ENCODE peak calls at places on chromosomes 4 and X, in eight cellular contexts. O is H9, U is DND-41, P is fibroblast of lung, Z is PC-3, R is GM23248, L is IMR-90, I is kidney. Y is an unnamed sample.

GRCh38 chr4:108702960-108703359 is 52.6 kb downstream of the OSTC start:
- DNase-seq in L (no peak), Z (no peak), R (no peak), U (peak; percentile 30), P (no peak), I (no peak), O (no peak), Y (no peak)

GRCh38 chrX:129461801-129462456 is 61.4 kb downstream of the SMARCA1 start:
- DNase-seq in U (no peak), P (no peak), I (no peak), L (no peak), O (no peak), R (no peak), Z (no peak), Y (no peak)

GRCh38 chr4:106690487-106690886 is 321.9 kb upstream of the GIMD1 start:
- DNase-seq in O (no peak), U (peak; percentile 32), I (no peak), L (peak; percentile 34), R (peak; percentile 76), Z (peak; percentile 66), P (peak; percentile 28), Y (peak; percentile 77)

GRCh38 chrX:47483310-47484268 is 567 bp upstream of the ZNF41 start:
- DNase-seq in P (peak; percentile 33), O (no peak), L (peak; percentile 30), Z (peak; percentile 25), U (no peak), R (peak; percentile 60), I (no peak), Y (peak; percentile 12)

GRCh38 chr4:26885912-26886274 is 25.3 kb downstream of the STIM2 start:
- DNase-seq in I (no peak), L (no peak), Z (no peak), R (no peak), O (no peak), P (no peak), U (peak; percentile 49), Y (no peak)

GRCh38 chrX:72048515-72049455 is 82.9 kb downstream of the RTL5 start:
- DNase-seq in P (no peak), R (no peak), Z (peak; percentile 10), O (no peak), U (peak; percentile 4), I (no peak), L (no peak), Y (no peak)

GRCh38 chr4:151990201-151990600 is 229.4 kb upstream of the GATB start:
- DNase-seq in I (no peak), P (no peak), R (peak; percentile 83), Z (peak; percentile 95), L (peak; percentile 41), O (no peak), U (no peak), Y (peak; percentile 91)

GRCh38 chr4:1802151-1802715 is 9.1 kb downstream of the FGFR3 start:
- DNase-seq in O (no peak), U (no peak), R (peak; percentile 76), P (peak; percentile 38), I (no peak), Z (no peak), L (no peak), Y (no peak)

GRCh38 chrX:150873616-150874015 is 24.9 kb downstream of the CD99L2 start:
- DNase-seq in P (peak; percentile 3), I (no peak), L (peak; percentile 44), Z (peak; percentile 63), R (peak; percentile 41), O (no peak), U (no peak), Y (peak; percentile 47)

GRCh38 chr4:186260117-186260503 is 5.9 kb upstream of the F11 start:
- DNase-seq in L (no peak), P (no peak), U (no peak), I (no peak), Z (no peak), O (no peak), R (no peak), Y (no peak)

GRCh38 chrX:149286940-149287349 is 218.2 kb downstream of the IDS start:
- DNase-seq in U (peak; percentile 62), O (peak; percentile 54), I (no peak), L (peak; percentile 31), P (peak; percentile 55), R (peak; percentile 39), Z (peak; percentile 52), Y (peak; percentile 33)

GRCh38 chr4:16026155-16026761 is 57.6 kb downstream of the PROM1 start:
- DNase-seq in O (no peak), R (peak; percentile 62), Z (peak; percentile 78), U (peak; percentile 26), I (no peak), P (peak; percentile 74), L (peak; percentile 61), Y (peak; percentile 32)

GRCh38 chrX:98405376-98405775 is 1521.7 kb downstream of the RPA4 start:
- DNase-seq in Z (peak; percentile 8), R (no peak), O (no peak), I (no peak), P (peak; percentile 30), L (no peak), U (no peak), Y (no peak)

GRCh38 chr4:2172161-2172560 is 69.8 kb downstream of the HAUS3 start:
- DNase-seq in Z (no peak), R (no peak), I (no peak), O (no peak), L (no peak), U (no peak), P (no peak), Y (no peak)

GRCh38 chrX:25009407-25009806 is 6.4 kb downstream of the ARX start:
- DNase-seq in O (no peak), R (no peak), I (no peak), P (no peak), Z (no peak), U (no peak), L (no peak), Y (no peak)

GRCh38 chr4:145732416-145732815 is 52.5 kb downstream of the C4orf51 start:
- DNase-seq in P (no peak), Z (peak; percentile 15), L (no peak), U (no peak), I (no peak), R (peak; percentile 30), O (no peak), Y (no peak)
- H3K9ac ChIP-seq in P (peak overlapping the region; percentile 63), Z (peak overlapping the region; percentile 72), L (peak overlapping the region; percentile 57), U (peak overlapping the region; percentile 52), I (peak overlapping the region; percentile 55), R (peak overlapping the region; percentile 95), O (peak overlapping the region; percentile 69), Y (peak overlapping the region; percentile 77)

DNA sequence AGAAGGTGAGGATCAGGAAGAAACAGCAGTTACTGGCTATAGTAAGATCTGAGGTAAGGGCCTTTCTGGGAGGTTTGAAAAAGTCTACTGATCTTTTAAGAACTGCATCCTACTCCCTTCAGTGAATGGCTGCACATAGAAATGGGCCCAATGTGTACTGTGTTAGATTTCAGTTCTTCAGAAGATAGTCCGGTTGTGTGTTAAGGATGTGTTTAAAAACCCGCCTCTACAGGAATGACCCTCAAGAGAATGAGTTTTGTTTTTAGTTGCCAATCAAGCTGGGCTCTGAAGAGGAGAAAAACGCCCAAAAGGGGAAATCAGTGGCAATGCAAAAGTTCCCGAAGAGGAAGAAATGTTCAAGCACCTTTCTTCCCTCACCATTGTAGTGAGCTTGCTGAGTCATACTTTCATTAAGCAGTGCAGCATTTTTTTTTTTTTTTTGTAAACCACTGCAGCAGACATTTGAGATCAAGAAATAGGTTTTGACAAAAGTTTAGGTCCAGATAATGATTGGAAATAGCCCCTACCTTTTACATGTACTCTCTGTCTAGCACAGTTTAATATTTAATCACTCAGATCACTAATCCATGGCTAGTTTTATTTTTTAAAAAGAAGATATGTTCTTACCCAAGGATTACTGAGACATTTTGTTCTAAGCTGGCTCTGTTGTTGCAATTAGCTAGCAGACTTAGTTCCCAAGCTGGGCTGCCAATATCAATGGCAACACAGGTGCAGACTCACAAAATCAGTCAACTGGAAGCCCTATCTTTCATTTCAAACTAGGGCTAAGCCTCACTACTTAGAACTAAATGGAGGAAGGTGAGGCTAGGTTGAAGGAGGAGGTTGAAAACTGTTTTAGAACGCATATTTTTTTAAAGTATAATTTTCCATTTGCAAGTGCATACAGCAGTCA is 7.0 kb upstream of the TRPC5OS start:
- DNase-seq in R (peak; percentile 31), U (no peak), I (no peak), O (no peak), P (no peak), Z (peak; percentile 9), L (peak; percentile 13), Y (peak; percentile 3)
- H3K9ac ChIP-seq in R (no peak overlapping the region), U (no peak overlapping the region), I (no peak overlapping the region), O (no peak overlapping the region), P (no peak overlapping the region), Z (no peak overlapping the region), L (no peak overlapping the region), Y (no peak overlapping the region)

DNA sequence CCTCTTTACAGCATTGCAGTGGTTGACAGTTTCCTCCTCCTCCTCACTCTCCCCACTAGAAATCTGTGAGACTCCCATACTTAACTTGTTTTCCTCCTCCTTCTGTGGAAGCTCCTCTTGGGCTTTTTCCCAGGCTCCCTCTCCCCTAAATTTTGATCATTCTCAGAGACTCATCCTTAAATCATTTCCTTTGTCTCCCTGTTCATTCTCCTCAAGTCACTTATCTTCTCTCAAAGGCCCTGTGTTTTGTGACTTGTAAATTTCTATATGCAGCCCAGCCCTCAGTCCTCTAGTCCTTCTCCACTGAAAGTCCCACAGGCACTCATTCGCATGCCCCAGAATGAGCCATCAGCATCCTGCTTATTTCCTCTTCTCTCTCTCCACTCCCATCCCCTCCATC is 171.8 kb downstream of the SOWAHB start:
- DNase-seq in O (no peak), R (peak; percentile 59), P (no peak), U (no peak), L (peak; percentile 58), Z (no peak), I (no peak), Y (no peak)
- H3K9ac ChIP-seq in O (no peak overlapping the region), R (peak overlapping the region; percentile 43), P (no peak overlapping the region), U (no peak overlapping the region), L (peak overlapping the region; percentile 48), Z (no peak overlapping the region), I (no peak overlapping the region), Y (no peak overlapping the region)

GRCh38 chrX:77785400-77785745 is 643 bp downstream of the ATRX start:
- DNase-seq in Z (peak; percentile 30), U (no peak), P (peak; percentile 46), O (peak; percentile 32), R (peak; percentile 45), I (no peak), L (peak; percentile 8), Y (peak; percentile 16)

GRCh38 chrX:77788050-77788449 is 2.0 kb upstream of the ATRX start:
- DNase-seq in L (peak; percentile 14), O (no peak), U (peak; percentile 16), R (no peak), P (peak; percentile 44), I (no peak), Z (no peak), Y (no peak)

DNA sequence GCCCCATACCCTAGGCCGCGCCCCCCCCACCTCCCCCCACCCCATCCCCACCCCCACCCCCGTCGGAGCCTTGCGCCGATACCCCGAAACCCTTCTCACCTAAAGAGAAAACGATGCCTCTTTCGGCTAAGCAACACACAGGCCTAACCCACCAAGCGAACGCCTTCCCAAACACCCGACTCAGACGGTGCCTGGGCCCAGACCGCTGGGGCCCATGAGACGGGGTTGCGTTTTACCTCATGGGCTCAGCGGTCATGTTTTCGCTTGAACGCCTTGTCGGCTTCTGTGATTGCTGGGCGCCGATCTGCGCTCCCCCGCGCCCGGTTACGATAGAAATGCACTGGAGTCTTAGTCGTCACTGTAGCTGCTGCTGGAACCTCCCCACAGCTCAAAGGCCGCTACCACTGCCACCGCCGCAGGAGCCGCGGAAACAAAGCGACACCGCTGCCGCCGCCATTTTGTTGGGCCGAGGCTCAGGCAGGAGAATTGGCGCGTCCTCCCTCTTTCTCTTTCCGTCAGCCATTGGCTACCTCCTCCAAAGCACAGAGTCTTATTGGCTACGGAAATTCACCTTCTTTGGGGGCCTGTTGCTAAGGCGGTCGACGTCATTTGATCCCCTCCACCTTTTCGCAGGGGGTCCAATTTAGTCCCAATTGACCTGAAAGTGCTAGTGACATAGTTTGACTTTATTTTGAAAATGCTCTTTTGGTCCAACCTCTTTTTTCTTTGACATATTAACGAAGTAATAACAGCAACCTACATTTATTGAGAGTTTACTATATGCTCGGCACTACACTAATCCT is at the start of gene ATRX:
- DNase-seq in Z (peak; percentile 81), I (peak; percentile 85), U (peak; percentile 83), L (peak; percentile 79), P (peak; percentile 82), O (peak; percentile 80), R (peak; percentile 87), Y (peak; percentile 66)
- H3K9ac ChIP-seq in Z (peak within 1 kb of the TSS; percentile 96), I (peak within 1 kb of the TSS; percentile 48), U (peak within 1 kb of the TSS; percentile 97), L (peak within 1 kb of the TSS; percentile 94), P (peak within 1 kb of the TSS; percentile 84), O (peak within 1 kb of the TSS; percentile 100), R (peak within 1 kb of the TSS; percentile 99), Y (peak within 1 kb of the TSS; percentile 80)

Y was measured in mammary epithelial cell.